ENCODE peak calls at places on chromosomes 2 and 18, in four cellular contexts. M is HCT116, U is K562, I is HepG2. T is an unnamed sample.

GRCh38 chr2:128026422-128027277 is 1.2 kb downstream of the SAP130 start:
- DNase-seq in M (no peak), I (no peak), U (peak; percentile 10), T (no peak)

GRCh38 chr2:101657787-101658186 is 39.7 kb upstream of the MAP4K4 start:
- DNase-seq in M (no peak), U (no peak), I (no peak), T (no peak)

GRCh38 chr2:125652260-125652659 is 1003.7 kb upstream of the GYPC start:
- DNase-seq in I (no peak), M (no peak), U (no peak), T (no peak)

GRCh38 chr2:231387904-231388724 is 7.4 kb upstream of the B3GNT7 start:
- DNase-seq in U (no peak), I (peak; percentile 73), M (no peak), T (no peak)

GRCh38 chr2:218870984-218871344 is 9.7 kb upstream of the WNT10A start:
- DNase-seq in I (no peak), M (no peak), U (no peak), T (no peak)

GRCh38 chr2:69774984-69775982 is 33.3 kb downstream of the ANXA4 start:
- DNase-seq in M (no peak), I (no peak), U (no peak), T (no peak)

GRCh38 chr2:185456517-185456916 is 282.1 kb upstream of the FSIP2 start:
- DNase-seq in M (no peak), I (no peak), U (no peak), T (no peak)

GRCh38 chr2:230319211-230319862 is 7.7 kb upstream of the SP140L start:
- DNase-seq in I (no peak), M (no peak), U (no peak), T (no peak)

GRCh38 chr18:62850619-62851306 is 135.4 kb downstream of the PHLPP1 start:
- DNase-seq in M (no peak), I (no peak), U (peak; percentile 74), T (no peak)

GRCh38 chr2:37322368-37322767 is 2.3 kb downstream of the PRKD3 start:
- DNase-seq in I (no peak), M (no peak), U (peak; percentile 12), T (no peak)

GRCh38 chr2:150878347-150878746 is 383.3 kb downstream of the RBM43 start:
- DNase-seq in I (peak; percentile 13), M (peak; percentile 62), U (peak; percentile 27), T (no peak)

GRCh38 chr2:181937473-181937872 is 45.9 kb downstream of the ITPRID2 start:
- DNase-seq in M (no peak), U (no peak), I (no peak), T (no peak)

GRCh38 chr2:32715981-32716380 is 88.1 kb downstream of the TTC27 start:
- DNase-seq in U (no peak), M (no peak), I (no peak), T (no peak)

GRCh38 chr2:24935145-24935544 is 15.1 kb upstream of the ADCY3 start:
- DNase-seq in M (no peak), U (no peak), I (no peak), T (no peak)

GRCh38 chr2:132761437-132761836 is 91.4 kb upstream of the LYPD1 start:
- DNase-seq in I (no peak), U (no peak), M (no peak), T (no peak)

GRCh38 chr2:85681354-85681728 is 12.8 kb upstream of the GNLY start:
- DNase-seq in U (no peak), I (no peak), M (no peak), T (no peak)

GRCh38 chr2:231343988-231344387 is 51.5 kb upstream of the B3GNT7 start:
- DNase-seq in M (no peak), I (no peak), U (no peak), T (no peak)

GRCh38 chr2:164742738-164743317 is 98.8 kb downstream of the COBLL1 start:
- DNase-seq in U (no peak), I (peak; percentile 95), M (no peak), T (no peak)

GRCh38 chr18:56982756-56983155 is 164.1 kb upstream of the BOD1L2 start:
- DNase-seq in I (no peak), M (no peak), U (no peak), T (no peak)

GRCh38 chr2:8424997-8425900 is 256.6 kb upstream of the ID2 start:
- DNase-seq in M (no peak), U (no peak), I (no peak), T (no peak)

DNA sequence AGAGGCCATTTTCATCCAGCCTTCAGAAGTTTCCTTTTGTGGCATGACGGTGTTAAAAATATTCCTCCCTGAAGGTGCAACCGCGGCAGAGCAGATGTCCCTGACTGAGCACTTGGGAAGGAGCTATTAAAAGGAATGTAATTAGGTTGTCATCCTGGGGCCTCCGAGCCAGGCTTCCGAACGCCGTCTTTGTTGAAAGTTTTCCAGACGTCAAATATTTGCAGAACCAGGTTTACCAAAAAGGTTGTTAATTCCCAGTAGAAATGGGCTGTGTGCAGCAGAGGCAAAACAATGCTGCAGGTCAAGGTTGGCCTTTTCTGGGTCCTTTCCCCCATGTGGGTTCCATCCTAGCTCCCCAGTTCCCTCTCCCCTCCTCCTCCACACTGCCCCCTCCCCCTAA is 110.0 kb upstream of the STPG4 start:
- DNase-seq in I (no peak), U (no peak), M (no peak), T (no peak)
- TF ChIP-seq FOSL1 in I (no peak), U (no peak), M (no peak), T (no peak)

DNA sequence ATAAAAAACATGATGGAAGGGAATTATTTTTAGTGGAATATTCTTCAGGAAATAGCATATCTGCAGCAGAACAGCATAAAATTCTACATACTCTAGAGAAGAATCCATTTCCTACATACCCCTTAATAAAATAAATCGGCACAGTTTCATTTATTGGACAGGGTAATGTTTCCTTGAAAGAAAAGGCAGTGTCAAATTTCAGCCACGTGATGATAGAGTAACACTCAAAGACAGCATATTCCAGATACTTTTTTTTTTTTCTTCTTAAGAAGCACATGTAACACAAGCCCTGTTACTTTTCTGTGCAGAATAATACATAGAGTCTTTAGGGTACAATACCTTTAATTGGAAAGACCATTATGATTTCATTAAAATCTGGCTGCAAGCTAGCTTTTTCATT is 204.4 kb downstream of the SRBD1 start:
- DNase-seq in M (no peak), I (no peak), U (no peak), T (no peak)
- TF ChIP-seq MAX in M (no peak), I (no peak), U (no peak), T (no peak)

GRCh38 chr2:97747716-97748115 is 34.3 kb downstream of the ZAP70 start:
- DNase-seq in M (no peak), I (no peak), U (no peak), T (no peak)
- TF ChIP-seq RAD21 in M (no peak), I (no peak), U (no peak), T (no peak)

GRCh38 chr2:65368464-65368863 is 63.9 kb downstream of the SPRED2 start:
- DNase-seq in U (no peak), I (no peak), M (no peak), T (no peak)

GRCh38 chr2:65367517-65367916 is 64.9 kb downstream of the SPRED2 start:
- DNase-seq in U (peak; percentile 66), M (no peak), I (no peak), T (no peak)

GRCh38 chr2:65364986-65365733 is 67.2 kb downstream of the SPRED2 start:
- DNase-seq in M (no peak), U (no peak), I (no peak), T (no peak)

GRCh38 chr2:65364054-65364651 is 68.2 kb downstream of the SPRED2 start:
- DNase-seq in M (no peak), I (no peak), U (peak; percentile 51), T (no peak)

GRCh38 chr2:65366595-65367125 is 65.7 kb downstream of the SPRED2 start:
- DNase-seq in U (peak; percentile 86), M (peak; percentile 93), I (peak; percentile 77), T (no peak)
- TF ChIP-seq FOSL1 in U (peak; percentile 98), M (peak; percentile 98), I (peak; percentile 55), T (no peak)

GRCh38 chr18:8890957-8891464 is 185.7 kb downstream of the MTCL1 start:
- DNase-seq in M (peak; percentile 77), U (peak; percentile 92), I (peak; percentile 39), T (peak; percentile 60)
- TF ChIP-seq MAX in M (peak; percentile 12), U (no peak), I (no peak), T (no peak)

DNA sequence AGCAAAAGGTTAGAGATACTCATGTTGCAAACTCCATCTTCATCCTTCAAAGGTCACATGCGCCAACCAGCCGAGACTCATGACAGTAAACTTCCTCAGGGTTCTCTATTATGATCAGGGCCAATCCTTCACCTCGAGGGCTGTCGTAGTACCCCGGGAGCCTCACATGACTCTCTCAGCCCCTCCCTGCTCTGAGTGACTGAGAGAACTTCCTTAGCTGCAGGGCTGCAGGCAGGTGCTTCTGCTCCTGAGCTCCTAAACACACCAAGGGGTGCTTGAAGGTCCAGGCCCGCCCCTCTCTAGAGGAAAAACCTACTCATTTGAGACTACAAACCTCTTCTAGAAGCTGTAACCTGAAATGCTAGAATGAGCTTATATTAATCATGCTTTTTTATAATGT is 48.2 kb downstream of the LONRF2 start:
- DNase-seq in M (no peak), I (no peak), U (no peak), T (no peak)
- TF ChIP-seq RAD21 in M (no peak), I (no peak), U (no peak), T (no peak)

GRCh38 chr2:224062481-224063307 is 23.6 kb upstream of the SERPINE2 start:
- DNase-seq in I (no peak), M (no peak), U (no peak), T (no peak)
- TF ChIP-seq FOSL1 in I (no peak), M (no peak), U (no peak), T (no peak)

DNA sequence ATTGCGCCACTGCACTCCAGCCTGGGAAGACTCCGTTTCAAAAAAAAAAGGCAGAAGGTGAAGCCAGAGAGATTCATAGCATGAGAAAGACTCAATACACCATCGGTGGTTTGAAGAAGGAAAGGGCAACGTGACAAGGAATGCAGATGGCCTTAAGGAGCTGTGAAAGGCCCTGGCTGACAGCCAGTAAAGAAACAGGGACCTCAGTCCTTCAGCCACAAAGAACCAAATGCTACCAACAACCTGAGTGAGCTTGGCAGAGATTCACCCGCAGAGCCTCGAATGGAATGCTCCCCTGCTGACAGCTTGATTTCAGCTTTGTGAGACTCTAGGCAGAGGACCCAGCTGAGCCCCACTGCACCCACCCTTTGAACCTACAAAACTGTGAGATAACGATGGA is 154.9 kb upstream of the NDUFV2 start:
- DNase-seq in M (no peak), U (no peak), I (no peak), T (no peak)
- TF ChIP-seq MAX in M (no peak), U (no peak), I (no peak), T (no peak)

DNA sequence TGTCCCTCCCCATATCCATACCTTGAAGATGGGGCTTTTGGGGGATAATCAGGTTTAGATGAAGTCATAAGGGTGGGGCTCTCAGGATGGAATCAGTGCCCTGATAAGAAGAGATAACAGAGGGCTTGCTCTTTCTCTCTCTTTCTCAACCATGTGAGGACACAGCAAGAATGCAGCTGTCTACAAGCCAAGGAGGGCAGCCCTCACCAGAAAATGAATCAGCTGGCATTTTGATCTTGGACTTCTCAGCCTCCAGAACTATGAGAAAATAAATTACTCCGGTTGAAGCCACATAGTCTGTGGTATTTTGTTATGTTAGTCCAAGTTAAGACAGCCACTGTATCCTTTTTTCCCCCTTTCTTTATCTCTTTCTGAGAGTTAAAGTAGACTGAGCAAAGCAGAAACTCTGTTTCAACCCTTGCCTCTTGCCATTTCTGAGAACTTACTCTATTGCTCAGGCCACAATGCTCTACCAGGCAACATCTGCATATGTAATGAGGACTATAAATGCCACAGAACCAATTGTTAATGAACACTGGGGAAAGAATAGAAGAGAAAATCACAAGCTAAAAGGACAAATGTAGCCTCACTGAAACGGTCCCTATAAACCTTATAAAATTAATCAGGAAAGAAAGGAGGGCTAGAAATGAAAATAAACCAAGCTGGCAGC is 56.9 kb downstream of the SRBD1 start:
- DNase-seq in I (no peak), U (no peak), M (no peak), T (no peak)
- TF ChIP-seq RAD21 in I (no peak), U (no peak), M (no peak), T (no peak)

GRCh38 chr2:62038980-62039771 is 133.7 kb downstream of the COMMD1 start:
- DNase-seq in U (peak; percentile 30), M (no peak), I (no peak), T (no peak)
- TF ChIP-seq FOSL1 in U (peak; percentile 63), M (no peak), I (no peak), T (no peak)